ENCODE peak calls at places on chromosomes 11 and 22, in eight cellular contexts. One of them, this sample, is unnamed.

GRCh38 chr11:121929581-121929980 is 186.4 kb downstream of the BLID start:
- DNase-seq in endodermal cell: peak; percentile 57
- DNase-seq in cardiac muscle cell: peak; percentile 67
- DNase-seq in left cardiac atrium: peak; percentile 32
- DNase-seq in AG09309: no peak
- DNase-seq in GM23338: peak; percentile 65
- DNase-seq in activated CD8-positive, alpha-beta memory T cell treated with anti-CD3 and anti-CD28 coated beads, Interleukin-2, amount 50 U/mL, for 4 hours: no peak
- DNase-seq in activated CD4-positive, CD25-positive, alpha-beta regulatory T cell treated with anti-CD3 and anti-CD28 coated beads, Interleukin-2, amount 50 U/mL, for 16 hours: no peak
- DNase-seq in this sample: no peak

GRCh38 chr11:130740819-130741218 is 175.5 kb downstream of the SNX19 start:
- DNase-seq in endodermal cell: no peak
- DNase-seq in cardiac muscle cell: no peak
- DNase-seq in left cardiac atrium: no peak
- DNase-seq in AG09309: no peak
- DNase-seq in GM23338: no peak
- DNase-seq in activated CD8-positive, alpha-beta memory T cell treated with anti-CD3 and anti-CD28 coated beads, Interleukin-2, amount 50 U/mL, for 4 hours: no peak
- DNase-seq in activated CD4-positive, CD25-positive, alpha-beta regulatory T cell treated with anti-CD3 and anti-CD28 coated beads, Interleukin-2, amount 50 U/mL, for 16 hours: no peak
- DNase-seq in this sample: no peak

GRCh38 chr22:42990131-42990838 is 24.7 kb downstream of the PACSIN2 start:
- DNase-seq in endodermal cell: peak; percentile 71
- DNase-seq in cardiac muscle cell: peak; percentile 89
- DNase-seq in left cardiac atrium: peak; percentile 54
- DNase-seq in AG09309: peak; percentile 80
- DNase-seq in GM23338: peak; percentile 51
- DNase-seq in activated CD8-positive, alpha-beta memory T cell treated with anti-CD3 and anti-CD28 coated beads, Interleukin-2, amount 50 U/mL, for 4 hours: no peak
- DNase-seq in activated CD4-positive, CD25-positive, alpha-beta regulatory T cell treated with anti-CD3 and anti-CD28 coated beads, Interleukin-2, amount 50 U/mL, for 16 hours: no peak
- DNase-seq in this sample: no peak

GRCh38 chr22:47221840-47222615 is 459.6 kb downstream of the TBC1D22A start:
- DNase-seq in endodermal cell: no peak
- DNase-seq in cardiac muscle cell: no peak
- DNase-seq in left cardiac atrium: no peak
- DNase-seq in AG09309: no peak
- DNase-seq in GM23338: no peak
- DNase-seq in activated CD8-positive, alpha-beta memory T cell treated with anti-CD3 and anti-CD28 coated beads, Interleukin-2, amount 50 U/mL, for 4 hours: no peak
- DNase-seq in activated CD4-positive, CD25-positive, alpha-beta regulatory T cell treated with anti-CD3 and anti-CD28 coated beads, Interleukin-2, amount 50 U/mL, for 16 hours: no peak
- DNase-seq in this sample: peak; percentile 59

GRCh38 chr11:47768090-47768620 is 1.0 kb upstream of the FNBP4 start:
- DNase-seq in endodermal cell: peak; percentile 64
- DNase-seq in cardiac muscle cell: peak; percentile 87
- DNase-seq in left cardiac atrium: peak; percentile 80
- DNase-seq in AG09309: peak; percentile 45
- DNase-seq in GM23338: peak; percentile 65
- DNase-seq in activated CD8-positive, alpha-beta memory T cell treated with anti-CD3 and anti-CD28 coated beads, Interleukin-2, amount 50 U/mL, for 4 hours: no peak
- DNase-seq in activated CD4-positive, CD25-positive, alpha-beta regulatory T cell treated with anti-CD3 and anti-CD28 coated beads, Interleukin-2, amount 50 U/mL, for 16 hours: no peak
- DNase-seq in this sample: no peak

GRCh38 chr11:61627831-61628753 is 47.2 kb upstream of the SYT7 start:
- DNase-seq in endodermal cell: peak; percentile 93
- DNase-seq in cardiac muscle cell: peak; percentile 82
- DNase-seq in left cardiac atrium: peak; percentile 76
- DNase-seq in AG09309: peak; percentile 24
- DNase-seq in GM23338: peak; percentile 88
- DNase-seq in activated CD8-positive, alpha-beta memory T cell treated with anti-CD3 and anti-CD28 coated beads, Interleukin-2, amount 50 U/mL, for 4 hours: peak; percentile 26
- DNase-seq in activated CD4-positive, CD25-positive, alpha-beta regulatory T cell treated with anti-CD3 and anti-CD28 coated beads, Interleukin-2, amount 50 U/mL, for 16 hours: no peak
- DNase-seq in this sample: no peak

GRCh38 chr11:86101941-86102407 is 33.1 kb upstream of the PICALM start:
- DNase-seq in endodermal cell: no peak
- DNase-seq in cardiac muscle cell: no peak
- DNase-seq in left cardiac atrium: no peak
- DNase-seq in AG09309: no peak
- DNase-seq in GM23338: no peak
- DNase-seq in activated CD8-positive, alpha-beta memory T cell treated with anti-CD3 and anti-CD28 coated beads, Interleukin-2, amount 50 U/mL, for 4 hours: no peak
- DNase-seq in activated CD4-positive, CD25-positive, alpha-beta regulatory T cell treated with anti-CD3 and anti-CD28 coated beads, Interleukin-2, amount 50 U/mL, for 16 hours: no peak
- DNase-seq in this sample: no peak

GRCh38 chr22:38041760-38042584 is 15.2 kb upstream of the PICK1 start:
- DNase-seq in endodermal cell: no peak
- DNase-seq in cardiac muscle cell: no peak
- DNase-seq in left cardiac atrium: no peak
- DNase-seq in AG09309: no peak
- DNase-seq in GM23338: no peak
- DNase-seq in activated CD8-positive, alpha-beta memory T cell treated with anti-CD3 and anti-CD28 coated beads, Interleukin-2, amount 50 U/mL, for 4 hours: no peak
- DNase-seq in activated CD4-positive, CD25-positive, alpha-beta regulatory T cell treated with anti-CD3 and anti-CD28 coated beads, Interleukin-2, amount 50 U/mL, for 16 hours: no peak
- DNase-seq in this sample: no peak

GRCh38 chr22:35835267-35835997 is 117.8 kb downstream of the APOL5 start:
- DNase-seq in endodermal cell: no peak
- DNase-seq in cardiac muscle cell: no peak
- DNase-seq in left cardiac atrium: no peak
- DNase-seq in AG09309: peak; percentile 29
- DNase-seq in GM23338: no peak
- DNase-seq in activated CD8-positive, alpha-beta memory T cell treated with anti-CD3 and anti-CD28 coated beads, Interleukin-2, amount 50 U/mL, for 4 hours: no peak
- DNase-seq in activated CD4-positive, CD25-positive, alpha-beta regulatory T cell treated with anti-CD3 and anti-CD28 coated beads, Interleukin-2, amount 50 U/mL, for 16 hours: no peak
- DNase-seq in this sample: no peak

GRCh38 chr11:26204110-26204509 is 127.8 kb upstream of the ANO3 start:
- DNase-seq in endodermal cell: no peak
- DNase-seq in cardiac muscle cell: no peak
- DNase-seq in left cardiac atrium: no peak
- DNase-seq in AG09309: no peak
- DNase-seq in GM23338: no peak
- DNase-seq in activated CD8-positive, alpha-beta memory T cell treated with anti-CD3 and anti-CD28 coated beads, Interleukin-2, amount 50 U/mL, for 4 hours: no peak
- DNase-seq in activated CD4-positive, CD25-positive, alpha-beta regulatory T cell treated with anti-CD3 and anti-CD28 coated beads, Interleukin-2, amount 50 U/mL, for 16 hours: no peak
- DNase-seq in this sample: no peak

GRCh38 chr22:49514656-49515055 is 313.0 kb downstream of the BRD1 start:
- DNase-seq in endodermal cell: peak; percentile 34
- DNase-seq in cardiac muscle cell: no peak
- DNase-seq in left cardiac atrium: no peak
- DNase-seq in AG09309: no peak
- DNase-seq in GM23338: no peak
- DNase-seq in activated CD8-positive, alpha-beta memory T cell treated with anti-CD3 and anti-CD28 coated beads, Interleukin-2, amount 50 U/mL, for 4 hours: no peak
- DNase-seq in activated CD4-positive, CD25-positive, alpha-beta regulatory T cell treated with anti-CD3 and anti-CD28 coated beads, Interleukin-2, amount 50 U/mL, for 16 hours: no peak
- DNase-seq in this sample: no peak

GRCh38 chr11:77411238-77411637 is 62.7 kb downstream of the PAK1 start:
- DNase-seq in endodermal cell: peak; percentile 74
- DNase-seq in cardiac muscle cell: peak; percentile 27
- DNase-seq in left cardiac atrium: peak; percentile 24
- DNase-seq in AG09309: no peak
- DNase-seq in GM23338: peak; percentile 37
- DNase-seq in activated CD8-positive, alpha-beta memory T cell treated with anti-CD3 and anti-CD28 coated beads, Interleukin-2, amount 50 U/mL, for 4 hours: peak; percentile 23
- DNase-seq in activated CD4-positive, CD25-positive, alpha-beta regulatory T cell treated with anti-CD3 and anti-CD28 coated beads, Interleukin-2, amount 50 U/mL, for 16 hours: no peak
- DNase-seq in this sample: no peak

GRCh38 chr11:57497303-57498247 is 17.9 kb downstream of the SLC43A1 start:
- DNase-seq in endodermal cell: no peak
- DNase-seq in cardiac muscle cell: no peak
- DNase-seq in left cardiac atrium: no peak
- DNase-seq in AG09309: no peak
- DNase-seq in GM23338: no peak
- DNase-seq in activated CD8-positive, alpha-beta memory T cell treated with anti-CD3 and anti-CD28 coated beads, Interleukin-2, amount 50 U/mL, for 4 hours: no peak
- DNase-seq in activated CD4-positive, CD25-positive, alpha-beta regulatory T cell treated with anti-CD3 and anti-CD28 coated beads, Interleukin-2, amount 50 U/mL, for 16 hours: no peak
- DNase-seq in this sample: no peak

GRCh38 chr11:134802116-134802515 is 390.1 kb upstream of the B3GAT1 start:
- DNase-seq in endodermal cell: no peak
- DNase-seq in cardiac muscle cell: no peak
- DNase-seq in left cardiac atrium: no peak
- DNase-seq in AG09309: no peak
- DNase-seq in GM23338: no peak
- DNase-seq in activated CD8-positive, alpha-beta memory T cell treated with anti-CD3 and anti-CD28 coated beads, Interleukin-2, amount 50 U/mL, for 4 hours: no peak
- DNase-seq in activated CD4-positive, CD25-positive, alpha-beta regulatory T cell treated with anti-CD3 and anti-CD28 coated beads, Interleukin-2, amount 50 U/mL, for 16 hours: no peak
- DNase-seq in this sample: no peak

GRCh38 chr11:78802058-78802633 is 227.5 kb upstream of the NARS2 start:
- DNase-seq in endodermal cell: peak; percentile 61
- DNase-seq in cardiac muscle cell: peak; percentile 41
- DNase-seq in left cardiac atrium: no peak
- DNase-seq in AG09309: no peak
- DNase-seq in GM23338: peak; percentile 53
- DNase-seq in activated CD8-positive, alpha-beta memory T cell treated with anti-CD3 and anti-CD28 coated beads, Interleukin-2, amount 50 U/mL, for 4 hours: no peak
- DNase-seq in activated CD4-positive, CD25-positive, alpha-beta regulatory T cell treated with anti-CD3 and anti-CD28 coated beads, Interleukin-2, amount 50 U/mL, for 16 hours: no peak
- DNase-seq in this sample: no peak

GRCh38 chr11:108474664-108475485 is 7.5 kb upstream of the C11orf65 start:
- DNase-seq in endodermal cell: no peak
- DNase-seq in cardiac muscle cell: no peak
- DNase-seq in left cardiac atrium: no peak
- DNase-seq in AG09309: no peak
- DNase-seq in GM23338: no peak
- DNase-seq in activated CD8-positive, alpha-beta memory T cell treated with anti-CD3 and anti-CD28 coated beads, Interleukin-2, amount 50 U/mL, for 4 hours: no peak
- DNase-seq in activated CD4-positive, CD25-positive, alpha-beta regulatory T cell treated with anti-CD3 and anti-CD28 coated beads, Interleukin-2, amount 50 U/mL, for 16 hours: no peak
- DNase-seq in this sample: no peak

GRCh38 chr22:33520904-33521780 is 399.1 kb downstream of the LARGE1 start:
- DNase-seq in endodermal cell: no peak
- DNase-seq in cardiac muscle cell: no peak
- DNase-seq in left cardiac atrium: no peak
- DNase-seq in AG09309: no peak
- DNase-seq in GM23338: no peak
- DNase-seq in activated CD8-positive, alpha-beta memory T cell treated with anti-CD3 and anti-CD28 coated beads, Interleukin-2, amount 50 U/mL, for 4 hours: no peak
- DNase-seq in activated CD4-positive, CD25-positive, alpha-beta regulatory T cell treated with anti-CD3 and anti-CD28 coated beads, Interleukin-2, amount 50 U/mL, for 16 hours: no peak
- DNase-seq in this sample: no peak

GRCh38 chr11:88552377-88553029 is 215.0 kb upstream of the CTSC start:
- DNase-seq in endodermal cell: peak; percentile 88
- DNase-seq in cardiac muscle cell: peak; percentile 61
- DNase-seq in left cardiac atrium: peak; percentile 26
- DNase-seq in AG09309: no peak
- DNase-seq in GM23338: peak; percentile 87
- DNase-seq in activated CD8-positive, alpha-beta memory T cell treated with anti-CD3 and anti-CD28 coated beads, Interleukin-2, amount 50 U/mL, for 4 hours: peak; percentile 45
- DNase-seq in activated CD4-positive, CD25-positive, alpha-beta regulatory T cell treated with anti-CD3 and anti-CD28 coated beads, Interleukin-2, amount 50 U/mL, for 16 hours: peak; percentile 12
- DNase-seq in this sample: no peak

GRCh38 chr11:70539360-70540095 is 141.2 kb downstream of the CTTN start:
- DNase-seq in endodermal cell: no peak
- DNase-seq in cardiac muscle cell: no peak
- DNase-seq in left cardiac atrium: no peak
- DNase-seq in AG09309: no peak
- DNase-seq in GM23338: no peak
- DNase-seq in activated CD8-positive, alpha-beta memory T cell treated with anti-CD3 and anti-CD28 coated beads, Interleukin-2, amount 50 U/mL, for 4 hours: no peak
- DNase-seq in activated CD4-positive, CD25-positive, alpha-beta regulatory T cell treated with anti-CD3 and anti-CD28 coated beads, Interleukin-2, amount 50 U/mL, for 16 hours: no peak
- DNase-seq in this sample: no peak

GRCh38 chr22:17097701-17098100 is 12.9 kb downstream of the IL17RA start:
- DNase-seq in endodermal cell: no peak
- DNase-seq in cardiac muscle cell: no peak
- DNase-seq in left cardiac atrium: no peak
- DNase-seq in AG09309: no peak
- DNase-seq in GM23338: no peak
- DNase-seq in activated CD8-positive, alpha-beta memory T cell treated with anti-CD3 and anti-CD28 coated beads, Interleukin-2, amount 50 U/mL, for 4 hours: no peak
- DNase-seq in activated CD4-positive, CD25-positive, alpha-beta regulatory T cell treated with anti-CD3 and anti-CD28 coated beads, Interleukin-2, amount 50 U/mL, for 16 hours: no peak
- DNase-seq in this sample: peak; percentile 76

GRCh38 chr11:68117896-68118470 is 3.2 kb downstream of the CHKA start:
- DNase-seq in endodermal cell: peak; percentile 70
- DNase-seq in cardiac muscle cell: no peak
- DNase-seq in left cardiac atrium: no peak
- DNase-seq in AG09309: no peak
- DNase-seq in GM23338: peak; percentile 84
- DNase-seq in activated CD8-positive, alpha-beta memory T cell treated with anti-CD3 and anti-CD28 coated beads, Interleukin-2, amount 50 U/mL, for 4 hours: no peak
- DNase-seq in activated CD4-positive, CD25-positive, alpha-beta regulatory T cell treated with anti-CD3 and anti-CD28 coated beads, Interleukin-2, amount 50 U/mL, for 16 hours: no peak
- DNase-seq in this sample: no peak

GRCh38 chr11:12876988-12877387 is 132.1 kb upstream of the RASSF10 start:
- DNase-seq in endodermal cell: no peak
- DNase-seq in cardiac muscle cell: no peak
- DNase-seq in left cardiac atrium: no peak
- DNase-seq in AG09309: no peak
- DNase-seq in GM23338: no peak
- DNase-seq in activated CD8-positive, alpha-beta memory T cell treated with anti-CD3 and anti-CD28 coated beads, Interleukin-2, amount 50 U/mL, for 4 hours: no peak
- DNase-seq in activated CD4-positive, CD25-positive, alpha-beta regulatory T cell treated with anti-CD3 and anti-CD28 coated beads, Interleukin-2, amount 50 U/mL, for 16 hours: no peak
- DNase-seq in this sample: no peak

GRCh38 chr22:36998620-36999351 is 20.5 kb downstream of the TST start:
- DNase-seq in endodermal cell: peak; percentile 74
- DNase-seq in cardiac muscle cell: peak; percentile 21
- DNase-seq in left cardiac atrium: no peak
- DNase-seq in AG09309: no peak
- DNase-seq in GM23338: peak; percentile 67
- DNase-seq in activated CD8-positive, alpha-beta memory T cell treated with anti-CD3 and anti-CD28 coated beads, Interleukin-2, amount 50 U/mL, for 4 hours: no peak
- DNase-seq in activated CD4-positive, CD25-positive, alpha-beta regulatory T cell treated with anti-CD3 and anti-CD28 coated beads, Interleukin-2, amount 50 U/mL, for 16 hours: no peak
- DNase-seq in this sample: no peak

GRCh38 chr11:114262681-114263509 is 33.3 kb upstream of the NNMT start:
- DNase-seq in endodermal cell: peak; percentile 71
- DNase-seq in cardiac muscle cell: peak; percentile 77
- DNase-seq in left cardiac atrium: peak; percentile 46
- DNase-seq in AG09309: no peak
- DNase-seq in GM23338: peak; percentile 72
- DNase-seq in activated CD8-positive, alpha-beta memory T cell treated with anti-CD3 and anti-CD28 coated beads, Interleukin-2, amount 50 U/mL, for 4 hours: no peak
- DNase-seq in activated CD4-positive, CD25-positive, alpha-beta regulatory T cell treated with anti-CD3 and anti-CD28 coated beads, Interleukin-2, amount 50 U/mL, for 16 hours: no peak
- DNase-seq in this sample: no peak

GRCh38 chr11:1391165-1392010 is 1.7 kb downstream of the BRSK2 start:
- DNase-seq in endodermal cell: peak; percentile 75
- DNase-seq in cardiac muscle cell: no peak
- DNase-seq in left cardiac atrium: peak; percentile 19
- DNase-seq in AG09309: no peak
- DNase-seq in GM23338: peak; percentile 69
- DNase-seq in activated CD8-positive, alpha-beta memory T cell treated with anti-CD3 and anti-CD28 coated beads, Interleukin-2, amount 50 U/mL, for 4 hours: no peak
- DNase-seq in activated CD4-positive, CD25-positive, alpha-beta regulatory T cell treated with anti-CD3 and anti-CD28 coated beads, Interleukin-2, amount 50 U/mL, for 16 hours: no peak
- DNase-seq in this sample: no peak

This sample was measured in mesenteric fat pad.